ENCODE peak calls at places on chromosome 17, in six cellular contexts. L is GM23338, J is HFF-Myc, B is choroid plexus epithelial cell, P is cardiac fibroblast, N is MCF 10A. K is an unnamed sample.

GRCh38 chr17:82978765-82979349 is 100.6 kb upstream of the METRNL start:
- DNase-seq in L (no peak), P (no peak), N (no peak), J (no peak), B (no peak), K (peak; percentile 72)

GRCh38 chr17:43044024-43044423 is 19.0 kb downstream of the RND2 start:
- DNase-seq in B (no peak), J (no peak), L (no peak), N (no peak), P (no peak), K (no peak)

GRCh38 chr17:57413848-57414651 is 157.7 kb downstream of the MSI2 start:
- DNase-seq in L (no peak), N (no peak), B (no peak), J (no peak), P (no peak), K (no peak)

GRCh38 chr17:64037802-64038201 is 17.4 kb upstream of the ICAM2 start:
- DNase-seq in P (no peak), B (no peak), J (no peak), N (no peak), L (no peak), K (no peak)

GRCh38 chr17:70110443-70110880 is 35.4 kb downstream of the KCNJ16 start:
- DNase-seq in J (no peak), L (no peak), P (peak; percentile 37), B (peak; percentile 90), N (no peak), K (no peak)

GRCh38 chr17:40415390-40415789 is 2.3 kb downstream of the TOP2A start:
- DNase-seq in L (peak; percentile 64), J (no peak), P (peak; percentile 68), B (peak; percentile 76), N (peak; percentile 68), K (peak; percentile 56)

GRCh38 chr17:59038734-59039133 is 67.9 kb downstream of the TRIM37 start:
- DNase-seq in B (peak; percentile 69), P (peak; percentile 87), N (no peak), J (no peak), L (no peak), K (peak; percentile 12)

GRCh38 chr17:31427684-31428083 is 36.2 kb downstream of the RAB11FIP4 start:
- DNase-seq in J (no peak), L (no peak), N (no peak), B (no peak), P (no peak), K (no peak)

GRCh38 chr17:73066148-73066884 is 26.2 kb downstream of the SLC39A11 start:
- DNase-seq in J (no peak), L (no peak), P (no peak), B (peak; percentile 24), N (no peak), K (no peak)

GRCh38 chr17:37050905-37051304 is 102.2 kb downstream of the AATF start:
- DNase-seq in L (no peak), B (no peak), P (no peak), J (no peak), N (peak; percentile 13), K (no peak)

GRCh38 chr17:67514998-67515397 is 137.9 kb downstream of the PITPNC1 start:
- DNase-seq in B (no peak), P (no peak), N (no peak), L (peak; percentile 42), J (no peak), K (peak; percentile 76)

GRCh38 chr17:50219939-50220465 is 18.6 kb upstream of the COL1A1 start:
- DNase-seq in N (no peak), B (peak; percentile 85), P (peak; percentile 90), J (no peak), L (no peak), K (no peak)

GRCh38 chr17:38671939-38672720 is 2.6 kb downstream of the EPOP start:
- DNase-seq in P (no peak), N (no peak), L (peak; percentile 82), J (no peak), B (no peak), K (no peak)

GRCh38 chr17:61574542-61575351 is 16.3 kb downstream of the NACA2 start:
- DNase-seq in N (peak; percentile 53), B (peak; percentile 70), J (peak; percentile 52), L (peak; percentile 65), P (peak; percentile 30), K (peak; percentile 6)

GRCh38 chr17:83151442-83152220 is 72.2 kb downstream of the METRNL start:
- DNase-seq in J (no peak), L (peak; percentile 69), N (no peak), P (peak; percentile 11), B (peak; percentile 75), K (no peak)

GRCh38 chr17:55576237-55576998 is 65.2 kb upstream of the SMIM36 start:
- DNase-seq in P (peak; percentile 66), B (peak; percentile 88), L (no peak), N (peak; percentile 66), J (peak; percentile 40), K (peak; percentile 24)

DNA sequence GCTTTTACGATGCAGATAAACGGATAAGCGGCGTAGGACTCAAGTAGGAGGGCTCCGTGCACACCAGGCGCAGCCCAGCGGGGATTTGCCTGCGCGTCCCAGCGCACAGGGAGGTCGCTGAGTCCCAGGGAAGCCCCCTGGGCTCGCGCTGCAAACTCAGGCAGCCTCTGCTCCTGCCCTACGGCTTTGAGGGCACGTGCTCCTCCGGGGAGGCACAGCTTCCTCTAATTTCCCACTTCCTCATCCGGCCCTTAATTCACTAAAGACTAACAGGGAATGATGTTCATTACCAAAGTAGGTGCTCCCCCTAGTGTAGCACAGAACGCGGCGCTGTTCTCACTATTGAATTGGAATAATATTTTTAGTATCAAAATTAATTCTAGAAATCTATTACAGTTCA is 825.4 kb downstream of the KCNJ18 start:
- DNase-seq in N (no peak), P (no peak), J (no peak), B (no peak), L (no peak), K (no peak)
- TF ChIP-seq CTCF in N (no peak), P (no peak), J (no peak), B (no peak), L (no peak), K (no peak)

GRCh38 chr17:11264183-11264871 is 23.3 kb downstream of the SHISA6 start:
- DNase-seq in L (peak; percentile 20), P (no peak), J (no peak), N (peak; percentile 0), B (no peak), K (peak; percentile 10)
- TF ChIP-seq CTCF in L (peak; percentile 61), P (peak; percentile 17), J (peak; percentile 21), N (peak; percentile 36), B (no peak), K (peak; percentile 21)

GRCh38 chr17:11880714-11881113 is 116.6 kb downstream of the ZNF18 start:
- DNase-seq in L (no peak), B (peak; percentile 3), N (peak; percentile 5), P (no peak), J (no peak), K (peak; percentile 63)
- TF ChIP-seq CTCF in L (peak; percentile 14), B (no peak), N (peak; percentile 59), P (no peak), J (no peak), K (peak; percentile 33)

GRCh38 chr17:17400070-17400469 is 76.7 kb upstream of the MED9 start:
- DNase-seq in B (no peak), N (no peak), J (no peak), L (no peak), P (no peak), K (no peak)

GRCh38 chr17:17400566-17401184 is 76.1 kb upstream of the MED9 start:
- DNase-seq in L (no peak), N (no peak), B (no peak), J (no peak), P (no peak), K (no peak)

GRCh38 chr17:17398928-17399926 is 77.6 kb upstream of the MED9 start:
- DNase-seq in J (no peak), P (peak; percentile 38), B (no peak), L (no peak), N (no peak), K (no peak)

GRCh38 chr17:17402558-17402957 is 74.2 kb upstream of the MED9 start:
- DNase-seq in N (no peak), J (no peak), B (no peak), L (no peak), P (no peak), K (no peak)

DNA sequence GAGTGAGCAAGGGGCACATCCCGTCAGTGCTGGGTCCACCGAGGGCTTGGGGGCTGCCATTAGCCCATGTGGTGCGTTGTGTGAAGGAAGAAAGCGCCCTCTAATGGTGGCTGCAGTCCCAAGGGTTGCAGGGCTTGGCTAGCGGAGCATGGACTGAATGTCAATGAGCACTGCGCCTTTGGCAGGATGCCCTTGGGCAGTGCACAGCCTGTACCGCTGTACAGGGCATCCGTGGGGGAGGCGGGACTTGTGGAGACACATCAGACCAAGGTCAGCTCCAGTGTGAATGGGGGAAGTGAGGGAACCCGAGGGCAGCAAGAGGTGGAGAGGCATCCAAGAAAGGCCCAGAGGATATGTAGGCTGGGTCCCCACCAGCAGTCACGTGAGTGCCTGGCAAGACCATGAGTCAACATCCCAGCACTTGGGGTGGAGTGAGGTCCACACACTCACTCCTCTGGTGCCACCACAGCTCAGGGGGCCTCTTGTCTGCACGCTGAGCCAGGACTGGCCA is 75.5 kb upstream of the MED9 start:
- DNase-seq in L (peak; percentile 80), N (peak; percentile 77), J (no peak), P (peak; percentile 65), B (no peak), K (peak; percentile 46)
- TF ChIP-seq CTCF in L (peak; percentile 69), N (no peak), J (peak; percentile 24), P (peak; percentile 16), B (peak; percentile 20), K (peak; percentile 31)

GRCh38 chr17:6796017-6796886 is 20.2 kb downstream of the FBXO39 start:
- DNase-seq in J (no peak), B (no peak), P (no peak), N (peak; percentile 20), L (no peak), K (no peak)

GRCh38 chr17:6796887-6797490 is 21.0 kb downstream of the FBXO39 start:
- DNase-seq in J (no peak), N (peak; percentile 69), P (no peak), L (no peak), B (no peak), K (no peak)

GRCh38 chr17:6799738-6800137 is 23.7 kb downstream of the FBXO39 start:
- DNase-seq in P (no peak), B (no peak), J (no peak), N (no peak), L (peak; percentile 14), K (no peak)

GRCh38 chr17:6797718-6798351 is 21.8 kb downstream of the FBXO39 start:
- DNase-seq in N (peak; percentile 39), B (no peak), J (no peak), P (no peak), L (no peak), K (no peak)

GRCh38 chr17:6800422-6801027 is 24.5 kb downstream of the FBXO39 start:
- DNase-seq in N (peak; percentile 43), L (peak; percentile 69), P (no peak), J (no peak), B (no peak), K (no peak)
- TF ChIP-seq CTCF in N (peak; percentile 42), L (peak; percentile 20), P (no peak), J (peak; percentile 42), B (no peak), K (no peak)

K was measured in GM12865.